ENCODE peak calls at places on chromosomes 12 and 14, in six cellular contexts. I is naive thymus-derived CD4-positive, alpha-beta T cell; D is BE2C; K is GM12865; H is foreskin fibroblast; P is mesenchymal stem cell. N is an unnamed sample.

GRCh38 chr14:32129124-32129523 is 52.0 kb downstream of the ARHGAP5 start:
- DNase-seq in H (peak), D (no peak), P (no peak), K (no peak), I (no peak), N (no peak)

GRCh38 chr14:22532345-22533056 is 56.5 kb downstream of the DAD1 start:
- DNase-seq in K (no peak), D (no peak), I (no peak), H (peak), P (peak), N (no peak)

GRCh38 chr12:28893365-28893764 is 255.7 kb upstream of the FAR2 start:
- DNase-seq in P (peak), K (no peak), I (no peak), H (peak), D (no peak), N (no peak)

GRCh38 chr12:121026274-121027045 is 10.2 kb upstream of the C12orf43 start:
- DNase-seq in H (no peak), P (no peak), I (no peak), K (no peak), D (no peak), N (peak)

GRCh38 chr12:131796754-131797587 is 31.2 kb upstream of the MMP17 start:
- DNase-seq in D (no peak), H (no peak), K (no peak), P (no peak), I (no peak), N (no peak)

GRCh38 chr12:1851126-1851791 is 30.9 kb downstream of the LRTM2 start:
- DNase-seq in H (peak), P (no peak), K (no peak), I (no peak), D (no peak), N (no peak)

GRCh38 chr12:546265-546919 is 86.7 kb downstream of the B4GALNT3 start:
- DNase-seq in K (no peak), D (no peak), H (no peak), P (no peak), I (no peak), N (peak)

GRCh38 chr14:75011356-75012097 is 8.8 kb downstream of the EIF2B2 start:
- DNase-seq in K (no peak), I (no peak), D (no peak), P (peak), H (peak), N (no peak)

GRCh38 chr12:67645571-67645970 is 3.0 kb upstream of the DYRK2 start:
- DNase-seq in K (no peak), P (peak), H (peak), I (no peak), D (no peak), N (no peak)

GRCh38 chr14:96085369-96085768 is 46.2 kb downstream of the C14orf132 start:
- DNase-seq in H (no peak), I (no peak), K (no peak), D (no peak), P (no peak), N (no peak)

GRCh38 chr12:77239617-77240016 is 174.2 kb upstream of the E2F7 start:
- DNase-seq in I (no peak), K (no peak), H (peak), D (no peak), P (no peak), N (no peak)

GRCh38 chr14:92783813-92784431 is 10.2 kb upstream of the GOLGA5 start:
- DNase-seq in K (peak), P (peak), H (peak), D (peak), I (no peak), N (no peak)

GRCh38 chr12:32298917-32299316 is 100.4 kb upstream of the FGD4 start:
- DNase-seq in D (no peak), I (no peak), P (no peak), K (no peak), H (peak), N (no peak)

GRCh38 chr14:24179961-24180726 is 8.3 kb downstream of the REC8 start:
- DNase-seq in K (no peak), I (no peak), P (peak), D (no peak), H (peak), N (no peak)

GRCh38 chr12:79692249-79692619 is 1.5 kb upstream of the PAWR start:
- DNase-seq in D (no peak), K (no peak), I (no peak), P (peak), H (no peak), N (no peak)

GRCh38 chr14:96263347-96264199 is 7.6 kb downstream of the BDKRB1 start:
- DNase-seq in K (peak), P (no peak), I (no peak), D (no peak), H (no peak), N (no peak)

DNA sequence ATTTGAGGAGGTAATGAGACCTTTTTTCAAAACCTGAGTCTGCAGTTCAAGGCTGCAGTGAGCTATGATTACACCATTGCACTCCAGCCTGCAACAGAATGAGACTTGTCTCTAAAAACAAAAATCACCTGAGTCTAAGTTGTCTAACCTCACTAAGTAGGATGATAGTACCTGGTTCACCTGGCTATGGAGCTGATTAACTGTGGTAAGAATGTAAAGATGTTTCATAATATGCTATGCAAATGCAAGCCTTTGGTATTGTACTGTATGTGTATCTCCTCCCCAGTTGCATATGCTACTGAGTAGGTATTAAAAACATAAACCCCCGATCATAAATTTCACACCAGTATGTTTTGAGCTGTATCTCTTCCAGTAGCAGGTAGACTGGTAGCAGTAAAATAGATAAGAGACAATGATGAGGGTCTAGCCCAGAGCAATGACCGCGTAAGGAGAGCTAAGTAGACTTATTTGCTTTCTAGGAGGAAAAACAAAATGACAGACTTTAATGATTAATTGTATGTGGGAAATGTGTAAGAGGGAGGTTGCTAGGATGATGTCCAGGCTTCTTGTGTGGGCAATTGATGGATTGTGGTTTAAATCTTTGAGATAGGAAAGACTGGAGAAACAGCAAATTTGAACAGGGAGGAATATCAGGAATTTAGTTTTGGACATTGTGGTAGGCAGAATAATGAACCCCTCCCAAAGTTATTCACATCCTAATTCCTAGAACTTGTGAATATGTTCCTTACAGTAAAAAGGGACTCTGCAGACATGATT is 41.6 kb upstream of the EGLN3 start:
- DNase-seq in D (no peak), I (no peak), H (no peak), K (no peak), P (no peak), N (no peak)
- H3K4me3 ChIP-seq in D (no peak), I (no peak), H (no peak), K (no peak), P (no peak), N (no peak)

GRCh38 chr12:51821423-51822260 is 26.9 kb downstream of the FIGNL2 start:
- DNase-seq in I (peak), D (no peak), P (no peak), H (no peak), K (no peak), N (no peak)
- H3K4me3 ChIP-seq in I (peak), D (peak), P (no peak), H (no peak), K (peak), N (no peak)

DNA sequence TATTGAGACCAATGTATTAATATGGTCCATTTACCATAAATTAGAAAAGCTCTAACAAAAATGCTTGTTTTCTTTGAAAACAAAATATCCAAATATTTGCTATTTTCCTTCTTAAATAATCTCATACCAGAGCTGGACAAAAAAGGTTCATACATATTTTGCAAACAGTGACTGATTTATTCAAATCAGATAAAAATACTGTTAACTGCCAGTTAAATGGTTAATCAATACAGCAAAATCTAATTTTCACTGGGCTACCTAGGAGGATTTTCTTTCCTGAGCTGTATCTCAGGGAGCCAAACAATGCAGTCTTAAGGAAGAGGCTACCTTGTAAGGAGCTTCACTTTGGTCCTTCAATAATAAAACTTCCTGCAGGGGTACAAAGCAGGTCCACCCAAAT is 2.0 kb downstream of the FERMT2 start:
- DNase-seq in D (no peak), P (no peak), I (no peak), H (no peak), K (no peak), N (no peak)
- H3K4me3 ChIP-seq in D (peak), P (peak), I (no peak), H (peak), K (no peak), N (no peak)

DNA sequence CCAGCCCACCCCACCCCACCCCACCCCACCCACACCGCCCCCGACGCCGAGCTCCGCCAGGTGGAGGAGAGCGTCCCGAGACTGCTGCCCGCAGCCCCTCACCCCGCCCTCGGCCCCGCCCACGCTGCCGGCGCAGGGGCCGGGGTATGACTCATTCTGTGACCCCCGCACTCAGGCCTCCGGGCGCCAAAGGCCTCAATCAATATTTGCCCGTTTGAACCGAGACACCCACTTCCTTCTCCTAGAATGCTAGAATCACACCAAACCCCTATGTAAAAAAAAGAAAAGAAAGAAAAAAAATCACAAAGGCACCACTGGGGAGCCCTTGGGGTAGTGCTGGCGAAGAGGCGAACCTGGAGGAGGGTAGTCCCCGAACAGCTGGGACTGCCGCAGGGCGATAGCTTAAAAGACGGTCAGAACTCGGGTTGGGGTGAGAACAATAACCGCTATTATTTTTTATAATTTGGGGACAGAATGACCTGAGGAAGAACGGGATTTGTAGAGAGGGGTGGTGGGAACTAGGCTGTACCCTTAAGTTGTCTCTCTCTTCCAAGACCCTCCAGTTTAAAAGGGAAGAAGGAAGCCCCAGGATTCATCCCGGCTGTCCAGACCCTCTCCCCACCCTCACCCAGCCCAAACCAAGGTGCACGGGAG is 894 bp downstream of the KRT8 start:
- DNase-seq in P (peak), K (peak), D (peak), H (peak), I (peak), N (peak)
- H3K4me3 ChIP-seq in P (no peak), K (no peak), D (peak), H (peak), I (no peak), N (peak)

N was measured in Caco-2.